ENCODE peak calls at places on chromosomes 16 and 17, in five cellular contexts. C is mammary epithelial cell, P is GM23248, Z is GM23338, L is HCT116. J is an unnamed sample.

GRCh38 chr17:2084129-2084765 is 29.3 kb downstream of the HIC1 start:
- DNase-seq in Z (no peak), C (peak; percentile 36), P (peak; percentile 92), L (no peak), J (no peak)

GRCh38 chr16:67883872-67884261 is 818 bp upstream of the NRN1L start:
- DNase-seq in C (peak; percentile 39), P (peak; percentile 61), L (peak; percentile 29), Z (peak; percentile 90), J (peak; percentile 83)

GRCh38 chr16:10368984-10369551 is 16.8 kb upstream of the ATF7IP2 start:
- DNase-seq in C (peak; percentile 63), P (no peak), Z (peak; percentile 27), L (no peak), J (peak; percentile 49)

GRCh38 chr16:78289844-78290277 is 190.4 kb downstream of the WWOX start:
- DNase-seq in L (no peak), P (no peak), Z (peak; percentile 35), C (no peak), J (no peak)

GRCh38 chr16:1538804-1539520 is 5.5 kb downstream of the TMEM204 start:
- DNase-seq in C (no peak), Z (peak; percentile 65), L (no peak), P (no peak), J (peak; percentile 81)

GRCh38 chr17:30378797-30379302 is at the start of gene CPD:
- DNase-seq in Z (peak; percentile 97), C (peak; percentile 94), L (peak; percentile 81), P (peak; percentile 99), J (peak; percentile 97)

GRCh38 chr16:48946687-48947370 is 334.8 kb downstream of the CBLN1 start:
- DNase-seq in Z (no peak), C (no peak), L (no peak), P (no peak), J (no peak)

GRCh38 chr17:61384384-61385090 is 15.1 kb upstream of the TBX2 start:
- DNase-seq in P (no peak), Z (no peak), L (no peak), C (no peak), J (no peak)

GRCh38 chr17:19867654-19868395 is at the start of gene ULK2:
- DNase-seq in L (peak; percentile 46), C (peak; percentile 50), P (peak; percentile 87), Z (peak; percentile 83), J (no peak)

GRCh38 chr16:85296859-85297698 is 184.8 kb upstream of the CIBAR2 start:
- DNase-seq in P (peak; percentile 59), L (peak; percentile 31), Z (peak; percentile 71), C (no peak), J (peak; percentile 82)

GRCh38 chr16:85835227-85835751 is 35.8 kb downstream of the COX4I1 start:
- DNase-seq in Z (no peak), L (no peak), P (no peak), C (no peak), J (no peak)

GRCh38 chr17:82064433-82065192 is 991 bp downstream of the DUS1L start:
- DNase-seq in C (peak; percentile 56), L (no peak), P (peak; percentile 39), Z (peak; percentile 24), J (no peak)

GRCh38 chr17:3531266-3532101 is 26.1 kb downstream of the TRPV3 start:
- DNase-seq in Z (no peak), P (no peak), C (no peak), L (no peak), J (no peak)

GRCh38 chr17:42361781-42362186 is 26.5 kb downstream of the STAT3 start:
- DNase-seq in Z (no peak), L (no peak), P (no peak), C (no peak), J (no peak)

GRCh38 chr17:79652999-79653643 is 42.3 kb upstream of the RBFOX3 start:
- DNase-seq in P (no peak), L (no peak), C (no peak), Z (no peak), J (no peak)

GRCh38 chr16:30609002-30609927 is 924 bp downstream of the ZNF689 start:
- DNase-seq in C (no peak), Z (peak; percentile 70), P (peak; percentile 64), L (no peak), J (peak; percentile 81)

GRCh38 chr17:10171057-10171456 is 27.3 kb downstream of the GAS7 start:
- DNase-seq in P (peak; percentile 63), Z (no peak), C (no peak), L (no peak), J (no peak)
- H2AFZ ChIP-seq in P (peak overlapping the region; percentile 30), Z (no peak overlapping the region), C (no peak overlapping the region), L (no peak overlapping the region), J (no peak overlapping the region)

DNA sequence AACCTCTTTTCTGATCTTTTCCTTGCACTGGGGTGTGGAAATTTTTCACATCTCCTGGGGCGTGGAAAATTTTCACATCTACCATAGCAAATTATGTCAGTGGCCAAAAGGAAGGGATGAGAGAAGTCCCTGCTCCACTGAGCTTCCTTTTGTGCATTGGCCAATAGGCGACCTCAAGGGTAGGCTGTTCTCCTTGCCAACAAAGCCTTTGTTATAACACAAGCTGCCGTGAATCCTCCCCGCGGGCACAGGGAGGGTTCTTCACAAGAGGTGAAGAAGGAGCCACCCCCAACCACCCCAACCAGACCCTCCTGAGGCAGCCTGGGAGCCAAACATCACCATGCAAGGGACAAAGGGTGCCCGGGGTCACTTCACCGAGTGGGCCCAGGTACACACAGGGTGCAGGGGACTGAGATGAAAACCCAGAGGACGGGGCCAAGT is 6.5 kb downstream of the SLC5A11 start:
- DNase-seq in L (no peak), P (no peak), Z (no peak), C (no peak), J (no peak)
- H3K4me2 ChIP-seq in L (no peak overlapping the region), P (no peak overlapping the region), Z (no peak overlapping the region), C (no peak overlapping the region), J (no peak overlapping the region)

DNA sequence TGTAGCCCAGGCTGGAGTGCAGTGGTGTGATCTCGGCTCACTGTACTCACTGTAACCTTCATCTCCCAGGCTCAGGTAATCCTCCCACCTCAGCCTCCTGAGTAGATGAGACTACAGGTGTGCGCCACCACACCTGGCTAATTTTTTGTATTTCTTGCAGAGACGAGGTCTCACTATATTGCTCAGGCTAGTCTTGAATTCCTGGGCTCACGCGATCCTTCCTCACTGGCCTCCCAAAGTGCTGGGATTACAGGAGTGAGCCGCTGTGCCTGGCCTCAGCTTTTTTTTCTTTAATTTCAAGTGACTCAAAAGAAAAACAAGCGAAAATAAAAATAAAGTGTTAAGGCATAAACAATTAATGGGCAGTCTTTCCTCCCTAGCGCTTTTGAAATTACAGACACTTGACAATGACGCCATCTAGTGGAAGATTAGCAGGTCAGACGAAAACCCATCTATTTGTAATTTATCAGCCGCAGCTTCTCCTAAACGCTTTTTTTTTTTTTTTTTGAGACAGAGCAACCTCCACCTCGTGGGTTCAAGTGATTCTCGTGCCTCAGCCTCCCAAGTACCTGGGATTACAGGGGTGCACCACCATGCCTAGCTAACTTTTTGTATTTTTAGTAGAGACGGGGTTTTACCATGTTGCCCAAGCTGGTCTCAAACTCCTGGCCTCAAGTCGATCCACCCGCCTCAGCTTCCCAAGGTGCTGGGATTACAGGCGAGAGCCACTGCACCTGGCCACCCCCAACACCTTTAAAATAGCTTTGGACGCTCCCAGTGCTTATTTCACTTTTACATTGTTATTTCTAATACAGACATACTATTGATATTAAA is 28.1 kb upstream of the PECAM1 start:
- DNase-seq in C (peak; percentile 39), Z (peak; percentile 76), L (peak; percentile 71), P (peak; percentile 81), J (peak; percentile 84)
- H2AFZ ChIP-seq in C (no peak overlapping the region), Z (no peak overlapping the region), L (peak overlapping the region; percentile 50), P (peak overlapping the region; percentile 34), J (no peak overlapping the region)

DNA sequence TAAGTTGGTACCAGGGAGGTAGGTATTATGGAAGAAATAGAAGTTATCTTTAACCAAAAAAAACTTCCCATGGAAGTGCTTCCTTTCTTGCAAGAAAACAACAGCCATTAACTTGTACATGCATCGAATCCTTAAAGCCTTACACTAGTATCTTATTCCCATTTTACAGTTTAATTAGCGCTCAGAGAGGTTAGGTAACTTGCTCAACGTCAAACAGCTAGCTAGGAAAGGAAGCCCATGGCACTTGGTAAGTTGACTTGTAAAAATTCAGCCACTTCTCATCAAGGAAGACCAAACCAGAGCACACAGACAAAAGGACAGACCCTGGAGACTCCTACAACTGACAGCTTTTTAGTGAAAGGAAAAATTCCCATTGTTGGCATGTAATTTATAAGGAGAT is 3.5 kb upstream of the NTAN1 start:
- DNase-seq in C (no peak), Z (no peak), L (no peak), P (no peak), J (no peak)
- H3K4me2 ChIP-seq in C (no peak overlapping the region), Z (no peak overlapping the region), L (no peak overlapping the region), P (no peak overlapping the region), J (no peak overlapping the region)

DNA sequence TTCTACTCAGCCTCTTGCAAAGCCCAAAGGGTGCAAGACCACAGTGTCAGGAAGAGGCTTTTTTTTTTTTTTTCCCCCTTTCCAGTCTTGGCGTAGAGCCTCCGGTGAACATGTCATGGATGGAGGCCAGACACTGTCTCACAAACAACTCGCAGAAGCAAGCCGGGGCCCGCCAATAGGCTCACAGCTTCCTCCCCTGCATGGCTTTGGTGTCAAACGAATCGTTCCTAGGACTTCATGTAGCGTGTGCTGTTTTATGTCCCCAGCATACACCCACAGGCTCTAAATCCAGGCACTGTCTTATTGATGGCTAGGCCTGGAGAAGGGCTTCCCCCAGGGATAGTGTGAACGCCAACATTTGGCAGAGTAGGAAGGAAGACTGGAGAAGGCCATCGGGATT is 457.7 kb upstream of the MAF start:
- DNase-seq in C (no peak), L (no peak), P (no peak), Z (no peak), J (no peak)
- H2AFZ ChIP-seq in C (peak overlapping the region; percentile 91), L (no peak overlapping the region), P (no peak overlapping the region), Z (peak overlapping the region; percentile 76), J (no peak overlapping the region)

DNA sequence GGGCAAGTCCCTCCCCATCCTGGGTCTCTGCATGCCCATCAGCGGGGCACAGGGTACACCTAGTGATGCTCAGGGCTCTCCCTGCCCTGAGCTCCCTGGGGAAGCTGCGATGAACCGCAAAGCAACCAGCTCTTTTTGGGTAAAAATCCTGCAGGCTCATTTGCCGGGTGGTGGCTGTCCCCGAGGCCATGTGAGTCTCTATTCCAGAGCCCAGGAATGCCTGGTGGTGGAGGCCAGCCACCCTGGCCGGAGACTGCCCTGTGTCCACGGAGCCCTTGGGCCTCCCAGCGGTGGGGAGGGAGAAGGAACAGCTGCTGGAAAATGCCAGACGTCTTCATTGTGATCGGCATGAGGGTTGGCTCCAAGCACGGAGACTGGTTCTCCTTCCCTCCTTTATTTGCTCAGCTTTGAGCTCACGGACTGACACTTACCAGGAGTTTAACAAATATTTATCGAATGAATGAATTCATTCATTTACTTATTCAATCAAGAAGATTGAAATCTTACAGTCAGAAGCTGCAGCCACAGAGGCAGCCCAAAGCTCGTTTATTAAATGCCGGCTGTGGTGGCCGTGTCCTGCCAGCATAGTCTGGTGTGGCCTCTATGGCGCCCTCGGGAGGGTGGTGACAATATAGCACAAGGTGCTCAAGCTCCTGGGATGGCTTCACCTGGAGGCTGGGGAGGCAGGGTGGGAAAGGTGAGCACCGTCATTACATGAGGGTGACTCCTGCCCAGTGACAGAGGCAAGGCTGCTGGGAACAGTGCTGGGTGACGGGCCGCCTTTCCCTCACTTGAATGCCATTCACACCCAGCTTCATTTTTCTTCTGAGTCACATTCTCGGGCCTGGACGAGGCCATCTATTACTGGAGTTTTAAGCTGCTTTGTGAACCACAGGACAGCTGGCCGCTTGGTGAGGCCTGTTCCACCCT is 31.1 kb upstream of the JPH3 start:
- DNase-seq in Z (peak; percentile 89), C (no peak), P (peak; percentile 85), L (peak; percentile 42), J (peak; percentile 66)
- H3K4me2 ChIP-seq in Z (no peak overlapping the region), C (no peak overlapping the region), P (no peak overlapping the region), L (peak overlapping the region; percentile 23), J (no peak overlapping the region)

GRCh38 chr17:63136381-63137012 is 170.5 kb downstream of the TANC2 start:
- DNase-seq in Z (peak; percentile 33), P (no peak), L (no peak), C (no peak), J (no peak)
- H2AFZ ChIP-seq in Z (no peak overlapping the region), P (no peak overlapping the region), L (no peak overlapping the region), C (no peak overlapping the region), J (no peak overlapping the region)

GRCh38 chr17:68973098-68973929 is 18.1 kb upstream of the ABCA8 start:
- DNase-seq in Z (no peak), L (no peak), P (no peak), C (no peak), J (no peak)
- H3K4me2 ChIP-seq in Z (no peak overlapping the region), L (no peak overlapping the region), P (no peak overlapping the region), C (no peak overlapping the region), J (no peak overlapping the region)

J was measured in Karpas-422.